ENCODE peak calls at places on chromosomes 5 and 9, in five cellular contexts. Y, B, M, A and O are unnamed samples.
A peak's percentile ranks its signal among the peaks of the same experiment; 100 is the strongest.

GRCh38 chr9:113985968-113986585 is 92.0 kb downstream of the AMBP start:
- DNase-seq in Y (peak; percentile 15), B (no peak), M (no peak), A (no peak), O (no peak)

GRCh38 chr9:10112798-10113197 is 500.0 kb downstream of the PTPRD start:
- DNase-seq in Y (no peak), B (no peak), M (no peak), A (no peak), O (no peak)

GRCh38 chr5:82863260-82863659 is 213.9 kb downstream of the TMEM167A start:
- DNase-seq in Y (no peak), B (no peak), M (no peak), A (no peak), O (no peak)

GRCh38 chr9:74804018-74804385 is 83.7 kb downstream of the TRPM6 start:
- DNase-seq in Y (no peak), B (peak; percentile 42), M (peak; percentile 64), A (no peak), O (no peak)

GRCh38 chr5:180129291-180130190 is 58.0 kb upstream of the RNF130 start:
- DNase-seq in Y (peak; percentile 52), B (peak; percentile 10), M (no peak), A (no peak), O (no peak)

GRCh38 chr5:132011561-132012384 is at the start of gene ACSL6:
- DNase-seq in Y (peak; percentile 88), B (no peak), M (peak; percentile 24), A (no peak), O (peak; percentile 43)

GRCh38 chr9:16535555-16535954 is 334.9 kb downstream of the BNC2 start:
- DNase-seq in Y (no peak), B (no peak), M (no peak), A (no peak), O (no peak)

GRCh38 chr9:90458485-90458884 is 184.1 kb downstream of the DIRAS2 start:
- DNase-seq in Y (peak; percentile 27), B (peak; percentile 65), M (no peak), A (no peak), O (no peak)

GRCh38 chr9:114482602-114483001 is 22.7 kb downstream of the WHRN start:
- DNase-seq in Y (no peak), B (no peak), M (no peak), A (no peak), O (no peak)

GRCh38 chr9:137202966-137203365 is 2.4 kb upstream of the TPRN start:
- DNase-seq in Y (no peak), B (no peak), M (no peak), A (no peak), O (no peak)

DNA sequence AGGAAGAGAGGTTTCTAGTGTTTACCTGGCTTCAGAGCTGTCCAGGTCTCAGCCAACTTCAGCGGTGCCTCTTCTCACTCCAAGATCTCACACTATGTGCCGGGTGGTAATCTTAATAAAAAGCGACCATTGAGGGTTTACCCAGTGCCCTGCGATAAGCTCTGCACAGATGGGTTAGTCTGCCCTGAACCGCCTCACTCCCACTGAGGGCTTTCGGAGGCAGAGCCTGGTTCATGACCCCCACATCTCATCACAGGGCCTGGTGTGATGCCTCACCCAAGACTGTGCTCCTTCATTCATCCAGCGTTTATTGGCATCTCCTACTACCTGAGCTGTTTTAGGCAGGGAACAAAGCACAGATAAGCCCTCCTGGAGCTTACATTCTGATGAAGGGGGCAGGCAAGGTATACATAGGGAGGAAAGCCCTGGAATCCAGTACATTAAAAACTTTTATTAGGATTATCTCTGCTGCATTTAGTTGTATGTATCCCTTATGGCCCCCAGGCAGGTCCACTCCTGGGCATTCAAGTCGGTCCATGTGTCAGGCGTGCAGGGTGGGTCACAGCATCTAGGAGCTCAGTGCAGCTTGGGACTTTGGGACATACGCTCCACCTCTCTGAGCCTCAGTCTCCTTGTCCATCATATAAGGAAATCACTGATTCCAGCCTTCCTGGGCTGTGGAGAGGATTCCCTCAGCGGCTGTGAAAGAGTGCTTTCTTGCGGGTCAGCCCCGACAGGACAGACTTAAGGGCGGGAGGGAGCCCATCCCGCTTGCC is 613 bp upstream of the COL15A1 start:
- DNase-seq in Y (peak; percentile 30), B (no peak), M (no peak), A (no peak), O (no peak)
- H3K4me3 ChIP-seq in Y (peak overlapping the region; percentile 48), B (no peak overlapping the region), M (no peak overlapping the region), A (no peak overlapping the region), O (peak overlapping the region; percentile 72)

DNA sequence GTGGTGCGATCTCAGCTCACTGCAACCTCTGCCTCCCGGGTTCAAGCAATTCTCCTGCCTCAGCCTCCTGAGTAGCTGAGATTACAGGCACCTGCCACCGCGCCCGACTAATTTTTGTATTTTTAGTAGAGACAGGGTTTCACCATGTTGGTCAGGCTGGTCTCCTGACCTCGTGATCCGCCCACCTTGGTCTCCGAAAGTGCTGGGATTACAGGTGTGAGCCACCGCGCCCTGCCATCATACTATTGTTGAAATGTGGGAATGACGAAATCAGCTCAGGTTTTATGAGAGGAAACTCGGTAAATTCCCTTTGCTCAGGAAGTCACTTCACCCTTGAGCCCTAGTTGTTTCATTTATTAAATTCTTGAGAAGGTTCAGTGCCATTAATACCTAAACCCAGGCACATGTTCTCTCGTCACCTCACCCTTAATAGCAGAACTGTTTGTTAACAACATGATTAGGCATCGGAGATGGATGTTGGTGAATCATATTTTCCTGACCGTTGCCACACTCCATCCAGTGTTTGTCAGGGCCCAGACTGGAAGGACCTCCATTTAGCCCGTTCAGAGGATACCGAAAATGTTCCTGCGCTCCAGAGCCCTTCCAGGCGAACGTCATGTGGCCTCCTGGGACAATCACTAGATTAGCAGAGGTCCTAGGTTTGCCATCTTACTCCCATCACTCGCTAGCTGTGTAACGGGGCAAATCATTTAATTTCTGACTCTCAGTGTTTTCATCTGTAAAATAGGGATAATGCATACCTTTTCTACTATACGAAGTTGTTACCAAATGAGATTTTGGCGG is 20.0 kb upstream of the CREBRF start:
- DNase-seq in Y (peak; percentile 4), B (no peak), M (no peak), A (no peak), O (no peak)
- H3K4me3 ChIP-seq in Y (no peak overlapping the region), B (no peak overlapping the region), M (no peak overlapping the region), A (no peak overlapping the region), O (no peak overlapping the region)

DNA sequence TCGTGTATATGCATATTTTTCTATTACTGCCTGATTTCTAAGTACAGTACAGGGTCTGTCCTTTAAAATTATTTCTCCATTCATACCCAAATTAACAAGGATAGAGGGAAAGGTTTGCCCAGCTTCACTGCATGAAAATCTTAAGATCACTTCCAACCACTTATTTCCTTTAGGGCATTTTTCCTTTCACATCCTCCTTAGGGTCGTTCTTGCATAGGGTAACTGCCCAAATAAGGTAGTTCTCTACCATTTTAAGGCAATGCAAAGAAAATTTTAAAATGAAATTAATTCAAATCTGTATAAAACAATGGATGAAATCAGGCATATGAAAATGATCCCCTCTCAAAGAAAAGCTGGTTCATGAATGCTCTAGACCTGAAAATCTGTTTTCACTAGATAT is 4.1 kb upstream of the CDC20B start:
- DNase-seq in Y (no peak), B (no peak), M (no peak), A (no peak), O (no peak)
- H3K4me3 ChIP-seq in Y (no peak overlapping the region), B (peak overlapping the region; percentile 55), M (no peak overlapping the region), A (no peak overlapping the region), O (no peak overlapping the region)

GRCh38 chr9:110142253-110142652 is 65.7 kb downstream of the C9orf152 start:
- DNase-seq in Y (no peak), B (peak; percentile 72), M (no peak), A (no peak), O (no peak)
- H3K4me3 ChIP-seq in Y (no peak overlapping the region), B (no peak overlapping the region), M (no peak overlapping the region), A (no peak overlapping the region), O (no peak overlapping the region)